ENCODE peak calls at places on chromosomes 2 and 18, in nine cellular contexts. V is nucleus accumbens, M is HEK293T, T is BJ, R is cardiac muscle cell, B is Calu3, S is lung, H is myocyte, G is NCI-H1930. K is an unnamed sample.

GRCh38 chr2:98909381-98910211 is 26.4 kb downstream of the CRACDL start:
- DNase-seq in G (peak; percentile 74), S (peak; percentile 88), B (peak; percentile 77), H (peak; percentile 90), M (peak; percentile 37), R (peak; percentile 88), T (peak; percentile 22), V (no peak), K (peak; percentile 54)

GRCh38 chr2:79971807-79972206 is 332.7 kb downstream of the LRRTM1 start:
- DNase-seq in R (no peak), G (no peak), T (no peak), M (no peak), S (no peak), B (no peak), V (no peak), H (no peak), K (no peak)

GRCh38 chr2:2326053-2326452 is 5.0 kb downstream of the MYT1L start:
- DNase-seq in R (no peak), H (no peak), G (peak; percentile 11), B (no peak), S (no peak), M (no peak), T (no peak), V (no peak), K (no peak)

GRCh38 chr2:121285077-121285449 is at the start of gene TFCP2L1:
- DNase-seq in R (peak; percentile 42), S (peak; percentile 45), V (no peak), T (no peak), B (peak; percentile 86), H (no peak), M (peak; percentile 68), G (no peak), K (peak; percentile 74)

GRCh38 chr2:167069855-167070254 is 181.6 kb downstream of the XIRP2 start:
- DNase-seq in M (no peak), T (no peak), S (no peak), V (no peak), H (no peak), B (no peak), G (no peak), R (no peak), K (peak; percentile 50)

GRCh38 chr2:215435261-215435808 is 533 bp downstream of the FN1 start:
- DNase-seq in T (no peak), S (peak; percentile 32), B (peak; percentile 12), G (no peak), V (no peak), M (peak; percentile 34), R (peak; percentile 64), H (peak; percentile 66), K (no peak)

GRCh38 chr18:50410008-50410407 is 35.2 kb downstream of the SKA1 start:
- DNase-seq in H (no peak), S (no peak), B (peak; percentile 8), T (no peak), R (no peak), G (no peak), M (no peak), V (no peak), K (no peak)

GRCh38 chr2:143575340-143575739 is 446.1 kb downstream of the ARHGAP15 start:
- DNase-seq in T (no peak), S (no peak), G (no peak), H (no peak), B (peak; percentile 7), V (no peak), R (peak; percentile 48), M (peak; percentile 19), K (no peak)

GRCh38 chr2:3611136-3611535 is 16.2 kb downstream of the COLEC11 start:
- DNase-seq in G (no peak), S (no peak), R (no peak), M (no peak), V (no peak), T (no peak), H (no peak), B (no peak), K (no peak)

GRCh38 chr2:30482025-30482424 is 35.0 kb downstream of the LCLAT1 start:
- DNase-seq in V (no peak), B (no peak), T (no peak), H (no peak), M (no peak), G (no peak), R (no peak), S (no peak), K (no peak)

GRCh38 chr18:9578306-9578705 is 36.1 kb downstream of the PPP4R1 start:
- DNase-seq in M (no peak), H (no peak), V (no peak), G (no peak), T (no peak), R (no peak), B (no peak), S (no peak), K (peak; percentile 24)

GRCh38 chr2:69138793-69139510 is 126.0 kb downstream of the ANTXR1 start:
- DNase-seq in B (peak; percentile 15), S (no peak), R (no peak), H (peak; percentile 80), M (no peak), T (peak; percentile 39), G (no peak), V (no peak), K (peak; percentile 81)

GRCh38 chr2:232393556-232393955 is 13.1 kb upstream of the ALPG start:
- DNase-seq in R (no peak), M (no peak), H (no peak), G (no peak), V (no peak), B (no peak), T (no peak), S (no peak), K (no peak)

GRCh38 chr2:96265349-96265839 is 403 bp downstream of the TMEM127 start:
- DNase-seq in M (peak; percentile 42), R (peak; percentile 89), B (peak; percentile 43), T (no peak), H (peak; percentile 32), S (peak; percentile 56), V (peak; percentile 65), G (no peak), K (peak; percentile 32)

K was measured in mammary epithelial cell.